ENCODE peak calls at places on chromosomes 1 and 21, in five cellular contexts. One of them, this sample, is unnamed.

GRCh38 chr21:34935868-34936267 is 113.2 kb downstream of the RUNX1 start:
- DNase-seq in ELR: peak
- DNase-seq in GM12892: no peak
- DNase-seq in GDM1: no peak
- DNase-seq in stimulated activated CD4-positive, alpha-beta T cell treated with anti-CD3 and anti-CD28 coated beads, Interleukin-2, amount 100 ng/mL, for 24 hours: no peak
- DNase-seq in this sample: no peak

GRCh38 chr1:7420706-7421105 is 350.4 kb upstream of the VAMP3 start:
- DNase-seq in ELR: no peak
- DNase-seq in GM12892: no peak
- DNase-seq in GDM1: no peak
- DNase-seq in stimulated activated CD4-positive, alpha-beta T cell treated with anti-CD3 and anti-CD28 coated beads, Interleukin-2, amount 100 ng/mL, for 24 hours: no peak
- DNase-seq in this sample: peak

GRCh38 chr1:151981178-151981525 is 12.5 kb downstream of the S100A10 start:
- DNase-seq in ELR: no peak
- DNase-seq in GM12892: no peak
- DNase-seq in GDM1: no peak
- DNase-seq in stimulated activated CD4-positive, alpha-beta T cell treated with anti-CD3 and anti-CD28 coated beads, Interleukin-2, amount 100 ng/mL, for 24 hours: no peak
- DNase-seq in this sample: no peak

GRCh38 chr1:151368000-151368744 is 4.3 kb downstream of the SELENBP1 start:
- DNase-seq in ELR: no peak
- DNase-seq in GM12892: no peak
- DNase-seq in GDM1: no peak
- DNase-seq in stimulated activated CD4-positive, alpha-beta T cell treated with anti-CD3 and anti-CD28 coated beads, Interleukin-2, amount 100 ng/mL, for 24 hours: no peak
- DNase-seq in this sample: no peak

GRCh38 chr1:35569956-35570355 is 3.2 kb upstream of the TFAP2E start:
- DNase-seq in ELR: peak
- DNase-seq in GM12892: no peak
- DNase-seq in GDM1: no peak
- DNase-seq in stimulated activated CD4-positive, alpha-beta T cell treated with anti-CD3 and anti-CD28 coated beads, Interleukin-2, amount 100 ng/mL, for 24 hours: no peak
- DNase-seq in this sample: no peak

GRCh38 chr1:8472668-8473067 is 154.8 kb downstream of the SLC45A1 start:
- DNase-seq in ELR: no peak
- DNase-seq in GM12892: no peak
- DNase-seq in GDM1: no peak
- DNase-seq in stimulated activated CD4-positive, alpha-beta T cell treated with anti-CD3 and anti-CD28 coated beads, Interleukin-2, amount 100 ng/mL, for 24 hours: peak
- DNase-seq in this sample: no peak

GRCh38 chr1:53483170-53483569 is 24.0 kb downstream of the DMRTB1 start:
- DNase-seq in ELR: no peak
- DNase-seq in GM12892: no peak
- DNase-seq in GDM1: no peak
- DNase-seq in stimulated activated CD4-positive, alpha-beta T cell treated with anti-CD3 and anti-CD28 coated beads, Interleukin-2, amount 100 ng/mL, for 24 hours: no peak
- DNase-seq in this sample: no peak

GRCh38 chr1:24541711-24542346 is 14.1 kb upstream of the NCMAP start:
- DNase-seq in ELR: no peak
- DNase-seq in GM12892: no peak
- DNase-seq in GDM1: no peak
- DNase-seq in stimulated activated CD4-positive, alpha-beta T cell treated with anti-CD3 and anti-CD28 coated beads, Interleukin-2, amount 100 ng/mL, for 24 hours: no peak
- DNase-seq in this sample: no peak

GRCh38 chr1:25688390-25689119 is 72.0 kb downstream of the MAN1C1 start:
- DNase-seq in ELR: no peak
- DNase-seq in GM12892: no peak
- DNase-seq in GDM1: no peak
- DNase-seq in stimulated activated CD4-positive, alpha-beta T cell treated with anti-CD3 and anti-CD28 coated beads, Interleukin-2, amount 100 ng/mL, for 24 hours: no peak
- DNase-seq in this sample: peak

GRCh38 chr21:34736116-34736870 is 67.5 kb downstream of the CLIC6 start:
- DNase-seq in ELR: peak
- DNase-seq in GM12892: no peak
- DNase-seq in GDM1: no peak
- DNase-seq in stimulated activated CD4-positive, alpha-beta T cell treated with anti-CD3 and anti-CD28 coated beads, Interleukin-2, amount 100 ng/mL, for 24 hours: no peak
- DNase-seq in this sample: peak

GRCh38 chr1:2416403-2416802 is 4.0 kb upstream of the PEX10 start:
- DNase-seq in ELR: no peak
- DNase-seq in GM12892: no peak
- DNase-seq in GDM1: no peak
- DNase-seq in stimulated activated CD4-positive, alpha-beta T cell treated with anti-CD3 and anti-CD28 coated beads, Interleukin-2, amount 100 ng/mL, for 24 hours: peak
- DNase-seq in this sample: no peak

GRCh38 chr1:65486613-65487012 is 66.1 kb downstream of the LEPR start:
- DNase-seq in ELR: no peak
- DNase-seq in GM12892: no peak
- DNase-seq in GDM1: no peak
- DNase-seq in stimulated activated CD4-positive, alpha-beta T cell treated with anti-CD3 and anti-CD28 coated beads, Interleukin-2, amount 100 ng/mL, for 24 hours: no peak
- DNase-seq in this sample: no peak

GRCh38 chr1:16048573-16049189 is 5.1 kb downstream of the CLCNKB start:
- DNase-seq in ELR: peak
- DNase-seq in GM12892: no peak
- DNase-seq in GDM1: no peak
- DNase-seq in stimulated activated CD4-positive, alpha-beta T cell treated with anti-CD3 and anti-CD28 coated beads, Interleukin-2, amount 100 ng/mL, for 24 hours: no peak
- DNase-seq in this sample: peak

GRCh38 chr1:202249846-202250245 is 56.2 kb downstream of the LGR6 start:
- DNase-seq in ELR: no peak
- DNase-seq in GM12892: no peak
- DNase-seq in GDM1: peak
- DNase-seq in stimulated activated CD4-positive, alpha-beta T cell treated with anti-CD3 and anti-CD28 coated beads, Interleukin-2, amount 100 ng/mL, for 24 hours: no peak
- DNase-seq in this sample: no peak

GRCh38 chr1:56577859-56578663 is 1.3 kb downstream of the PLPP3 start:
- DNase-seq in ELR: peak
- DNase-seq in GM12892: no peak
- DNase-seq in GDM1: no peak
- DNase-seq in stimulated activated CD4-positive, alpha-beta T cell treated with anti-CD3 and anti-CD28 coated beads, Interleukin-2, amount 100 ng/mL, for 24 hours: no peak
- DNase-seq in this sample: peak

GRCh38 chr1:158496379-158496778 is 24.4 kb downstream of the OR10R2 start:
- DNase-seq in ELR: peak
- DNase-seq in GM12892: no peak
- DNase-seq in GDM1: peak
- DNase-seq in stimulated activated CD4-positive, alpha-beta T cell treated with anti-CD3 and anti-CD28 coated beads, Interleukin-2, amount 100 ng/mL, for 24 hours: no peak
- DNase-seq in this sample: no peak

GRCh38 chr21:42769183-42769819 is 110.0 kb downstream of the WDR4 start:
- DNase-seq in ELR: no peak
- DNase-seq in GM12892: no peak
- DNase-seq in GDM1: no peak
- DNase-seq in stimulated activated CD4-positive, alpha-beta T cell treated with anti-CD3 and anti-CD28 coated beads, Interleukin-2, amount 100 ng/mL, for 24 hours: no peak
- DNase-seq in this sample: no peak

GRCh38 chr21:29349702-29350101 is 51.0 kb downstream of the BACH1 start:
- DNase-seq in ELR: no peak
- DNase-seq in GM12892: no peak
- DNase-seq in GDM1: no peak
- DNase-seq in stimulated activated CD4-positive, alpha-beta T cell treated with anti-CD3 and anti-CD28 coated beads, Interleukin-2, amount 100 ng/mL, for 24 hours: no peak
- DNase-seq in this sample: no peak

GRCh38 chr1:175015243-175015642 is 8.0 kb downstream of the MRPS14 start:
- DNase-seq in ELR: peak
- DNase-seq in GM12892: no peak
- DNase-seq in GDM1: no peak
- DNase-seq in stimulated activated CD4-positive, alpha-beta T cell treated with anti-CD3 and anti-CD28 coated beads, Interleukin-2, amount 100 ng/mL, for 24 hours: no peak
- DNase-seq in this sample: no peak

GRCh38 chr1:3610165-3610822 is 1.0 kb downstream of the MEGF6 start:
- DNase-seq in ELR: no peak
- DNase-seq in GM12892: no peak
- DNase-seq in GDM1: peak
- DNase-seq in stimulated activated CD4-positive, alpha-beta T cell treated with anti-CD3 and anti-CD28 coated beads, Interleukin-2, amount 100 ng/mL, for 24 hours: no peak
- DNase-seq in this sample: no peak

GRCh38 chr1:156668801-156669637 is 8.2 kb downstream of the NES start:
- DNase-seq in ELR: no peak
- DNase-seq in GM12892: no peak
- DNase-seq in GDM1: no peak
- DNase-seq in stimulated activated CD4-positive, alpha-beta T cell treated with anti-CD3 and anti-CD28 coated beads, Interleukin-2, amount 100 ng/mL, for 24 hours: no peak
- DNase-seq in this sample: no peak

GRCh38 chr1:195717651-195718050 is 890.6 kb downstream of the KCNT2 start:
- DNase-seq in ELR: peak
- DNase-seq in GM12892: no peak
- DNase-seq in GDM1: no peak
- DNase-seq in stimulated activated CD4-positive, alpha-beta T cell treated with anti-CD3 and anti-CD28 coated beads, Interleukin-2, amount 100 ng/mL, for 24 hours: no peak
- DNase-seq in this sample: no peak

GRCh38 chr1:168288311-168289052 is 7.8 kb downstream of the TBX19 start:
- DNase-seq in ELR: peak
- DNase-seq in GM12892: no peak
- DNase-seq in GDM1: no peak
- DNase-seq in stimulated activated CD4-positive, alpha-beta T cell treated with anti-CD3 and anti-CD28 coated beads, Interleukin-2, amount 100 ng/mL, for 24 hours: no peak
- DNase-seq in this sample: no peak

GRCh38 chr1:169904834-169905233 is 11.1 kb upstream of the SCYL3 start:
- DNase-seq in ELR: no peak
- DNase-seq in GM12892: no peak
- DNase-seq in GDM1: no peak
- DNase-seq in stimulated activated CD4-positive, alpha-beta T cell treated with anti-CD3 and anti-CD28 coated beads, Interleukin-2, amount 100 ng/mL, for 24 hours: no peak
- DNase-seq in this sample: no peak

GRCh38 chr1:192104135-192104534 is 54.1 kb upstream of the RGS18 start:
- DNase-seq in ELR: no peak
- DNase-seq in GM12892: no peak
- DNase-seq in GDM1: no peak
- DNase-seq in stimulated activated CD4-positive, alpha-beta T cell treated with anti-CD3 and anti-CD28 coated beads, Interleukin-2, amount 100 ng/mL, for 24 hours: no peak
- DNase-seq in this sample: no peak

GRCh38 chr1:54476231-54477109 is 70.3 kb upstream of the SSBP3 start:
- DNase-seq in ELR: no peak
- DNase-seq in GM12892: no peak
- DNase-seq in GDM1: peak
- DNase-seq in stimulated activated CD4-positive, alpha-beta T cell treated with anti-CD3 and anti-CD28 coated beads, Interleukin-2, amount 100 ng/mL, for 24 hours: no peak
- DNase-seq in this sample: no peak

GRCh38 chr1:88876573-88877335 is 14.6 kb downstream of the GTF2B start:
- DNase-seq in ELR: no peak
- DNase-seq in GM12892: no peak
- DNase-seq in GDM1: no peak
- DNase-seq in stimulated activated CD4-positive, alpha-beta T cell treated with anti-CD3 and anti-CD28 coated beads, Interleukin-2, amount 100 ng/mL, for 24 hours: no peak
- DNase-seq in this sample: no peak

GRCh38 chr1:13702425-13703127 is 2.6 kb downstream of the PRDM2 start:
- DNase-seq in ELR: no peak
- DNase-seq in GM12892: peak
- DNase-seq in GDM1: no peak
- DNase-seq in stimulated activated CD4-positive, alpha-beta T cell treated with anti-CD3 and anti-CD28 coated beads, Interleukin-2, amount 100 ng/mL, for 24 hours: peak
- DNase-seq in this sample: no peak